ENCODE peak calls at places on chromosomes 2 and 18, in four cellular contexts. S is prostate gland, P is thyroid gland, E is fibroblast of mammary gland. H is an unnamed sample.

GRCh38 chr18:41737218-41737617 is 217.8 kb upstream of the PIK3C3 start:
- DNase-seq in E (no peak), P (no peak), S (no peak), H (no peak)

GRCh38 chr2:215529271-215529670 is 93.4 kb upstream of the FN1 start:
- DNase-seq in E (peak; percentile 87), P (no peak), S (no peak), H (no peak)

GRCh38 chr18:22778996-22779395 is 154.1 kb upstream of the RBBP8 start:
- DNase-seq in E (no peak), S (no peak), P (peak; percentile 42), H (no peak)

GRCh38 chr2:239801404-239802100 is 223.6 kb downstream of the NDUFA10 start:
- DNase-seq in S (no peak), E (no peak), P (no peak), H (no peak)

GRCh38 chr2:236997086-236997485 is 88.6 kb upstream of the COPS8 start:
- DNase-seq in E (no peak), S (no peak), P (peak; percentile 39), H (no peak)

GRCh38 chr2:221293949-221294736 is 278.0 kb downstream of the EPHA4 start:
- DNase-seq in E (no peak), P (no peak), S (no peak), H (no peak)

GRCh38 chr18:12890500-12890899 is 6.5 kb upstream of the PTPN2 start:
- DNase-seq in E (no peak), P (no peak), S (no peak), H (no peak)

GRCh38 chr2:180495606-180496005 is 484.8 kb upstream of the UBE2E3 start:
- DNase-seq in E (peak; percentile 10), P (no peak), S (no peak), H (no peak)

GRCh38 chr2:145764631-145765030 is 1244.7 kb upstream of the ZEB2 start:
- DNase-seq in P (peak; percentile 50), S (no peak), E (peak; percentile 51), H (no peak)

GRCh38 chr18:75203456-75204261 is 5.3 kb downstream of the PTGR3 start:
- DNase-seq in E (no peak), P (peak; percentile 41), S (no peak), H (no peak)

GRCh38 chr2:205352593-205352992 is 329.7 kb upstream of the NRP2 start:
- DNase-seq in S (no peak), E (peak; percentile 63), P (no peak), H (peak; percentile 41)

GRCh38 chr2:219332542-219332941 is at the start of gene RESP18:
- DNase-seq in E (no peak), S (no peak), P (no peak), H (no peak)

GRCh38 chr2:84958135-84959044 is 12.6 kb upstream of the KCMF1 start:
- DNase-seq in S (peak; percentile 84), E (peak; percentile 96), P (peak; percentile 91), H (peak; percentile 71)

GRCh38 chr2:106097370-106098000 is 96.6 kb downstream of the UXS1 start:
- DNase-seq in P (no peak), E (no peak), S (no peak), H (no peak)

GRCh38 chr2:120468136-120468535 is 122.2 kb downstream of the INHBB start:
- DNase-seq in E (no peak), S (no peak), P (no peak), H (no peak)

GRCh38 chr2:142165790-142166189 is 35.0 kb upstream of the LRP1B start:
- DNase-seq in P (no peak), E (peak; percentile 33), S (no peak), H (no peak)

GRCh38 chr2:17470855-17471641 is 47.2 kb downstream of the RAD51AP2 start:
- DNase-seq in E (peak; percentile 51), S (no peak), P (no peak), H (peak; percentile 48)

DNA sequence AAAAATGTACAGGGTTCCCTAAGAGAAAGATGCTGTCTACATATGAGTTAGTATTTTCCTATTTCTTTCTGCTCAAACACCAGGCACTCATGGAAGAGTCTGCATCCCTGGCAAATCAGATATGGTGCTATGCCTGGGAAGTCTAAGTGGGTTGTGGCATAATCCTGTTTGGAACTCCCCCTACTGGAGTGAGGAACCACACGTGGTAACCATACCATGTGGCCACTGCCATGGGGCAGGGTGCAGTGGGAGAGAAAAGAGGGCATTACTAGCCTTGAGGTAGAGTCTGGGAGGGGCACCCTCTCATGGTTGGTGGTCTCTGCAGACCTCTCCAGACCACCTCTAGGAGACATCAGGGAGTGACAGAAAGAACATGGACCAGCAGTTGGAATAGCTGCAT is 257.9 kb upstream of the ATP5MC3 start:
- DNase-seq in S (no peak), E (no peak), P (no peak), H (no peak)
- TF ChIP-seq CTCF in S (no peak), E (no peak), P (no peak), H (no peak)

DNA sequence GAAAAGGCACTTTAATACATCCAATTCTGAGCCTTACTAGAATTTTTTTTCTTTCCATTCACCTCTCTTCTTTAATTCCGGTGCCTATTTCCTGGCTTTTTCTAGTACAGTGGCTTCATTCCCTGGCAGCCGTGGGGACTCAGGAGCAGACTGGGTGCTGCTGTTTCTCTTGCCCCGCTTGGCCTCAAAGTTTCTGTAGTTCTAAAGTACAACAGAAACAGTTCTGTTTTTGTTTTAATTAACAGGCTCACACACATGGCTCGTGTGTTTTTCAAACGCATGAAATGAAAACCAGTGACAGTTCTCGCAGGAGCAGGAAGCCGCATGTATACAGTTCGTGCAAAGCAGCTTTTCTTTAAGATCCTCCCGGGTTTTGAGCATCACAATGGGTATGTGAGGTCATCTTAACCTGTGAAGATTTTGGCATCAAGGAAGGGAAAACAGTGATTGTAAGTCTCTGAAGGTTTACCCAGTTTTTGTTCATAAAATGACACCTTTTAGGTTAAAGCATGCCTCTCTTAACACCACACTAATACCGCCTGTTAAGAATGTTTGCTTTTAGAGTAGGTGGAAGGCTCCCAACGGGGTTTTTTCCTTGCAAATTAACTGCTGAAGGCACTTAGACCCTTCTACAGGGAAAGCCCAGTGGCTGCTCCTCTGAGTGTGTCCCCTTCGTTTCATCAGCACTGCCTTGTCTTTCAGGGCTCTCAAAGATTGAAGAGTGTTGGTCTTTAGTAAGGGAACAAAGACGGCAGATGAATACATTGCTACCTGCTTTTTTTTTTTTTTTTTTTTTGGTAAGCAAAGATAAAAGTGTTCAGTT is 5.8 kb downstream of the FZD7 start:
- DNase-seq in S (peak; percentile 9), P (peak; percentile 36), E (peak; percentile 13), H (no peak)
- H3K4me3 ChIP-seq in S (no peak overlapping the region), P (no peak overlapping the region), E (no peak overlapping the region), H (no peak overlapping the region)

GRCh38 chr2:3423492-3424170 is 44.1 kb downstream of the TRAPPC12 start:
- DNase-seq in E (peak; percentile 52), P (peak; percentile 77), S (peak; percentile 39), H (no peak)
- TF ChIP-seq CTCF in E (peak; percentile 99), P (peak; percentile 98), S (peak; percentile 95), H (peak; percentile 98)

DNA sequence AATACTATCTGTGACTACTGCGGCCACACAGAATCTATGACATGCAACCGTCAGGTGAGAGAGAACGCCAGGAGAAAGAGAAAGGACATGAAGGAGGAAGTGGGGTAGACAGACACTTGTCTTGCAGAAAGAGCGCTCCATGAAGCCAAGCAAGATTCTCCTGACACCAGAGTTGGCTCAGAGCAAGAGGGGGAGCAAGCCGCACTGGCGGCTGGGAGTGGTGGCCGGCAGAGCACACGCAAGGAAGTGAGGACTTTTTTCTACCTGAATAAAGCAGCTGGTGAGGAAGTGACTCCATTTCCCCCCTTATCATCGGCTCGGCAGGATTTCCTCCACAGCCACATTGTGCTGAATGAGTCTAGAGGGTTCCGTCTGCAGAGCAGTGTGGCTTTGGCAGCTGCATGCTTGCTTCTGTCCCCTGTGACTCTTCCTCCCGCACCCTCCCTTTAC is 181.5 kb downstream of the BCL2 start:
- DNase-seq in P (no peak), S (no peak), E (no peak), H (no peak)
- H3K4me3 ChIP-seq in P (no peak overlapping the region), S (no peak overlapping the region), E (no peak overlapping the region), H (no peak overlapping the region)

DNA sequence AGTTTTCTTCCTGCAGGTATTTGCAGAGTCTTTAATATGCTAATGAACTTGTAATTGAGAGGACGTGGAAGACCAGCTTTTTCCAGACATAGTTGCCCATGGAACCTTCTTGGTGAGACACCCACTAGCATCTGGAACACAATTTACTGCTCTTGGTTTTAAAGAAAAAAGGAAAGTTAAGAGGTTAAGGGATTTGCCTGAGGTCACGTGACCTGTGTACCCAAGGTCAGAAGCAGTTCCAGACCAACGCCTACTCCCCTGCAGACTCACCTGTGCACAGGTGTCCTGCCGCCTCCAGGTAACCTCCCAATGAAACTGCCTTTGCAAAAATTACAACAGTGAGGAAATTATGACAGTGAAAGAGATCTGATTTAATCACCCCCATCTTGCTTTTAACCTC is 172.7 kb downstream of the ANAPC1 start:
- DNase-seq in S (no peak), E (no peak), P (no peak), H (no peak)
- TF ChIP-seq CTCF in S (no peak), E (no peak), P (no peak), H (no peak)

DNA sequence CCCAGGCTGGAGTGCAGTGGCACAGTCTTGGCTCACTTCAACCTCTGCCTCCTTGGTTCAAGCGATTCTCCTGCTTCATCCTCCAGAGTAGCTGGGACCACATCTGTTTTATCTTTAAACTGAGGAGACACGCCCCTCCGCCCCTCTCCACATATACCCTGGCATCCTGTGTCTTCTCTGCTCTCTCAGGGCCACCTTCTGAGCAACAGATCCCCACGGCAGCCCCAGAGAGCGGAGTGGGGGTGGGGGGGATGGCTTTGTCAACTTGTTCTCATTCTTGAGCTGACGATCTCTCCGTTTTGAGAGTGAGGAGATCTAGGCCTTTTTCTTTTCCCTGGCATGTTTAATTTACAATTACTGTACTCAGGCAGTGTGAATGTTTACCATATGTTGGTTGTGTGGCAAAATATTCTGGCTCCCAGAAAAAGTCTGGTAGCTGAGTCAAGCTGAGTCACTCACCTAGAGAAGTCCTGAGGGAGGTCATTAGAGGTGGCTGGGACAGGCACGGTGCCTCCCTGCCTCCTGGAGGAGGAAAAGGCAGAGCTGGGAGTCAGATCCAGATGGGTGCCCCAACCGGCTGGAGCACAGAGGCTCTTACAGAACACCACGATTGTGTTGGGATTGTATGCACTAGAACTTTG is 19.5 kb upstream of the ID2 start:
- DNase-seq in E (peak; percentile 92), S (no peak), P (no peak), H (peak; percentile 71)
- H3K4me3 ChIP-seq in E (no peak overlapping the region), S (no peak overlapping the region), P (no peak overlapping the region), H (no peak overlapping the region)

DNA sequence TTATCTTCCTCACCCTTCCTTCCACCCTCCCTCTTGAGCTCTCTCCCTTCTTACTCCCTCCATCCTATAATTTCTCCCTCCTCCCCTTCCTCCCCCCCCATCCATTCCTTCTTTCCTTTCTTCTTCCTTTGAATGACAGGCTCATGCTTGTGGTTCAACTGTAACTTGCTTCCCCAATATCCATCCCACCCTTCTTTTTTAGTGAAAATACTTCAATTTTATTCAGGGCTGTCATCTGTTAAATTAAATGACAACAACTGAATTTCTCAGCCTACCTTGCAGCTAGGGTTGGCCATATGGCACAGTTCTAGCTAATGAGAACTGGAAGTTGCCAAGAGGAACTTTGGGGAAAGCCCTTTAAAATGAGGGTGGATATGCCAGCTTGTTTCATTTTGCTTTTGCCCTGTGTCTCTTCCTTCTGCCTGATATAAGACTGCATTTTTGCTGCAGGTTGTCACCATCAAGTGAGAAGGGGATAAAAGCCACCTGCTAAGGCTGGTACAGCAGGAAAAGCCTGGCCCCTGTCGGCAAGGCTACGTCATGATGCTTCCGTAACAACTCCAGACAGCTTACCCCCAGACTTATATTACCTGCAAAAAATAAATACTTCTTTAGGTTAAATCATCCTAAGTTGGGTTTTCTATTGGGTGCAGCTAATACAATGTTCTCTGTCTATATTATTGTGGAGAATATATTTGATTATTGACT is 121.8 kb downstream of the NXPH2 start:
- DNase-seq in E (no peak), P (no peak), S (no peak), H (no peak)
- TF ChIP-seq CTCF in E (no peak), P (no peak), S (no peak), H (no peak)

H was measured in AG09309.